ENCODE peak calls at places on chromosome 22, in ten cellular contexts. One of them, this sample, is unnamed. For H3K27me3 and H3K36me3, the result is how much of the 10 kb centered on the place peaks cover.

GRCh38 chr22:37741312-37741795 is 44.5 kb downstream of the TRIOBP start:
- DNase-seq in IMR-90: peak
- DNase-seq in naive thymus-derived CD4-positive, alpha-beta T cell: no peak
- DNase-seq in right atrium auricular region: peak
- DNase-seq in cardiac muscle cell: peak
- DNase-seq in CD8-positive, alpha-beta memory T cell: no peak
- DNase-seq in left ventricle myocardium inferior: peak
- DNase-seq in thoracic aorta: no peak
- DNase-seq in HCT116: no peak
- DNase-seq in Karpas-422: no peak
- DNase-seq in this sample: peak

GRCh38 chr22:27780161-27780575 is 21.4 kb downstream of the MN1 start:
- DNase-seq in left ventricle myocardium inferior: peak
- DNase-seq in right atrium auricular region: peak
- DNase-seq in naive thymus-derived CD4-positive, alpha-beta T cell: no peak
- DNase-seq in thoracic aorta: no peak
- DNase-seq in Karpas-422: no peak
- DNase-seq in cardiac muscle cell: peak
- DNase-seq in CD8-positive, alpha-beta memory T cell: no peak
- DNase-seq in HCT116: no peak
- DNase-seq in IMR-90: no peak
- DNase-seq in this sample: no peak

GRCh38 chr22:34306361-34306760 is 386.1 kb upstream of the LARGE1 start:
- DNase-seq in CD8-positive, alpha-beta memory T cell: no peak
- DNase-seq in right atrium auricular region: no peak
- DNase-seq in thoracic aorta: no peak
- DNase-seq in left ventricle myocardium inferior: no peak
- DNase-seq in HCT116: no peak
- DNase-seq in cardiac muscle cell: no peak
- DNase-seq in naive thymus-derived CD4-positive, alpha-beta T cell: no peak
- DNase-seq in Karpas-422: no peak
- DNase-seq in IMR-90: no peak
- DNase-seq in this sample: no peak

GRCh38 chr22:37747090-37747714 is 50.4 kb downstream of the TRIOBP start:
- DNase-seq in left ventricle myocardium inferior: peak
- DNase-seq in cardiac muscle cell: no peak
- DNase-seq in thoracic aorta: no peak
- DNase-seq in right atrium auricular region: no peak
- DNase-seq in Karpas-422: no peak
- DNase-seq in CD8-positive, alpha-beta memory T cell: no peak
- DNase-seq in HCT116: no peak
- DNase-seq in IMR-90: peak
- DNase-seq in naive thymus-derived CD4-positive, alpha-beta T cell: no peak
- DNase-seq in this sample: no peak

GRCh38 chr22:46537946-46538815 is 761 bp upstream of the CELSR1 start:
- DNase-seq in Karpas-422: no peak
- DNase-seq in cardiac muscle cell: peak
- DNase-seq in naive thymus-derived CD4-positive, alpha-beta T cell: no peak
- DNase-seq in IMR-90: peak
- DNase-seq in left ventricle myocardium inferior: peak
- DNase-seq in right atrium auricular region: no peak
- DNase-seq in CD8-positive, alpha-beta memory T cell: no peak
- DNase-seq in thoracic aorta: no peak
- DNase-seq in HCT116: no peak
- DNase-seq in this sample: no peak

GRCh38 chr22:44710474-44711235 is 8.7 kb downstream of the PRR5 start:
- DNase-seq in thoracic aorta: no peak
- DNase-seq in right atrium auricular region: no peak
- DNase-seq in cardiac muscle cell: no peak
- DNase-seq in left ventricle myocardium inferior: no peak
- DNase-seq in IMR-90: no peak
- DNase-seq in Karpas-422: no peak
- DNase-seq in CD8-positive, alpha-beta memory T cell: peak
- DNase-seq in naive thymus-derived CD4-positive, alpha-beta T cell: no peak
- DNase-seq in HCT116: no peak
- DNase-seq in this sample: no peak

GRCh38 chr22:43099095-43099494 is 9.9 kb upstream of the TTLL1 start:
- DNase-seq in naive thymus-derived CD4-positive, alpha-beta T cell: no peak
- DNase-seq in IMR-90: no peak
- DNase-seq in HCT116: no peak
- DNase-seq in CD8-positive, alpha-beta memory T cell: no peak
- DNase-seq in right atrium auricular region: no peak
- DNase-seq in Karpas-422: no peak
- DNase-seq in left ventricle myocardium inferior: no peak
- DNase-seq in cardiac muscle cell: no peak
- DNase-seq in thoracic aorta: no peak
- DNase-seq in this sample: no peak

GRCh38 chr22:29151316-29151715 is 54.4 kb upstream of the EMID1 start:
- DNase-seq in naive thymus-derived CD4-positive, alpha-beta T cell: no peak
- DNase-seq in HCT116: no peak
- DNase-seq in cardiac muscle cell: no peak
- DNase-seq in left ventricle myocardium inferior: no peak
- DNase-seq in right atrium auricular region: no peak
- DNase-seq in IMR-90: no peak
- DNase-seq in CD8-positive, alpha-beta memory T cell: no peak
- DNase-seq in Karpas-422: no peak
- DNase-seq in thoracic aorta: no peak
- DNase-seq in this sample: no peak

GRCh38 chr22:28600546-28601143 is 79.0 kb downstream of the TTC28 start:
- DNase-seq in HCT116: peak
- DNase-seq in left ventricle myocardium inferior: no peak
- DNase-seq in Karpas-422: peak
- DNase-seq in CD8-positive, alpha-beta memory T cell: peak
- DNase-seq in right atrium auricular region: no peak
- DNase-seq in thoracic aorta: no peak
- DNase-seq in IMR-90: peak
- DNase-seq in cardiac muscle cell: peak
- DNase-seq in naive thymus-derived CD4-positive, alpha-beta T cell: peak
- DNase-seq in this sample: no peak

GRCh38 chr22:17431179-17431578 is 61.9 kb downstream of the CECR2 start:
- DNase-seq in cardiac muscle cell: no peak
- DNase-seq in Karpas-422: no peak
- DNase-seq in right atrium auricular region: no peak
- DNase-seq in IMR-90: no peak
- DNase-seq in naive thymus-derived CD4-positive, alpha-beta T cell: no peak
- DNase-seq in HCT116: no peak
- DNase-seq in CD8-positive, alpha-beta memory T cell: no peak
- DNase-seq in thoracic aorta: no peak
- DNase-seq in left ventricle myocardium inferior: no peak
- DNase-seq in this sample: no peak

GRCh38 chr22:41946360-41947180 is at the start of gene CENPM:
- DNase-seq in IMR-90: peak
- DNase-seq in cardiac muscle cell: peak
- DNase-seq in CD8-positive, alpha-beta memory T cell: peak
- DNase-seq in HCT116: peak
- DNase-seq in naive thymus-derived CD4-positive, alpha-beta T cell: peak
- DNase-seq in thoracic aorta: peak
- DNase-seq in left ventricle myocardium inferior: peak
- DNase-seq in right atrium auricular region: peak
- DNase-seq in Karpas-422: peak
- DNase-seq in this sample: peak

GRCh38 chr22:18044548-18045271 is 20.3 kb upstream of the MICAL3 start:
- DNase-seq in IMR-90: peak
- DNase-seq in right atrium auricular region: no peak
- DNase-seq in naive thymus-derived CD4-positive, alpha-beta T cell: no peak
- DNase-seq in HCT116: no peak
- DNase-seq in left ventricle myocardium inferior: peak
- DNase-seq in Karpas-422: no peak
- DNase-seq in thoracic aorta: no peak
- DNase-seq in CD8-positive, alpha-beta memory T cell: no peak
- DNase-seq in cardiac muscle cell: no peak
- DNase-seq in this sample: peak

GRCh38 chr22:44587911-44588310 is 89.9 kb upstream of the RTL6 start:
- DNase-seq in right atrium auricular region: no peak
- DNase-seq in cardiac muscle cell: no peak
- DNase-seq in naive thymus-derived CD4-positive, alpha-beta T cell: no peak
- DNase-seq in Karpas-422: no peak
- DNase-seq in thoracic aorta: no peak
- DNase-seq in left ventricle myocardium inferior: no peak
- DNase-seq in CD8-positive, alpha-beta memory T cell: no peak
- DNase-seq in IMR-90: no peak
- DNase-seq in HCT116: no peak
- DNase-seq in this sample: no peak

GRCh38 chr22:28822930-28823481 is 22.6 kb upstream of the XBP1 start:
- DNase-seq in right atrium auricular region: no peak
- DNase-seq in cardiac muscle cell: no peak
- DNase-seq in naive thymus-derived CD4-positive, alpha-beta T cell: peak
- DNase-seq in Karpas-422: no peak
- DNase-seq in HCT116: no peak
- DNase-seq in thoracic aorta: no peak
- DNase-seq in left ventricle myocardium inferior: no peak
- DNase-seq in CD8-positive, alpha-beta memory T cell: peak
- DNase-seq in IMR-90: no peak
- DNase-seq in this sample: no peak

GRCh38 chr22:47102081-47102480 is 339.6 kb downstream of the TBC1D22A start:
- DNase-seq in thoracic aorta: no peak
- DNase-seq in cardiac muscle cell: no peak
- DNase-seq in Karpas-422: no peak
- DNase-seq in right atrium auricular region: no peak
- DNase-seq in CD8-positive, alpha-beta memory T cell: no peak
- DNase-seq in left ventricle myocardium inferior: no peak
- DNase-seq in naive thymus-derived CD4-positive, alpha-beta T cell: no peak
- DNase-seq in IMR-90: no peak
- DNase-seq in HCT116: no peak
- DNase-seq in this sample: no peak

GRCh38 chr22:35191412-35191811 is 65.9 kb upstream of the HMGXB4 start:
- DNase-seq in left ventricle myocardium inferior: no peak
- DNase-seq in right atrium auricular region: no peak
- DNase-seq in cardiac muscle cell: no peak
- DNase-seq in CD8-positive, alpha-beta memory T cell: no peak
- DNase-seq in Karpas-422: no peak
- DNase-seq in HCT116: peak
- DNase-seq in IMR-90: peak
- DNase-seq in naive thymus-derived CD4-positive, alpha-beta T cell: no peak
- DNase-seq in thoracic aorta: no peak
- DNase-seq in this sample: no peak

GRCh38 chr22:18950141-18950540 is 14.0 kb upstream of the PRODH start:
- DNase-seq in cardiac muscle cell: no peak
- DNase-seq in right atrium auricular region: no peak
- DNase-seq in HCT116: no peak
- DNase-seq in thoracic aorta: no peak
- DNase-seq in CD8-positive, alpha-beta memory T cell: no peak
- DNase-seq in Karpas-422: no peak
- DNase-seq in naive thymus-derived CD4-positive, alpha-beta T cell: no peak
- DNase-seq in left ventricle myocardium inferior: no peak
- DNase-seq in IMR-90: no peak
- DNase-seq in this sample: peak

DNA sequence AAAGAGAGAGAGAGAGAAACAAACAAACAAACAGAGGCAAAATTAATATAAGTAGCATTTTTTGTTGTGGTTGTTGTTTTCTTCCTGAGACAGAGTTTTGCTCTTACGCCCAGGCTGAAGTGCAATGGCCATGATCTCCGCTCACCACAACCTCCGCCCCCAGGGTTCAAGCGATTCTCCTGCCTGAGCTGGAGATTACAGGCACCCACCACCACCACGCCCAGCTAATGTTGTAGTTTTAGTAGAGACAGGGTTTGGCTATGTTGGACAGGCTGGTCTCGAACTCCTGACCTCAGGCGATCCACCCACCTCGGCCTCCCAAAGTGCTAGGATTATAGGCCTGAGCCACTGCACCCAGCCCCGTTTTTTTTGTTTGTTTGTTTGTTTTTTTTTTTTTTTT is 64.5 kb downstream of the MCHR1 start:
- DNase-seq in right atrium auricular region: no peak
- DNase-seq in naive thymus-derived CD4-positive, alpha-beta T cell: no peak
- DNase-seq in cardiac muscle cell: no peak
- DNase-seq in thoracic aorta: no peak
- DNase-seq in left ventricle myocardium inferior: no peak
- DNase-seq in HCT116: no peak
- DNase-seq in CD8-positive, alpha-beta memory T cell: no peak
- DNase-seq in Karpas-422: no peak
- DNase-seq in IMR-90: no peak
- DNase-seq in this sample: no peak
- H3K27me3 ChIP-seq in right atrium auricular region: under half
- H3K27me3 ChIP-seq in naive thymus-derived CD4-positive, alpha-beta T cell: under half
- H3K27me3 ChIP-seq in cardiac muscle cell: under half
- H3K27me3 ChIP-seq in thoracic aorta: under half
- H3K27me3 ChIP-seq in left ventricle myocardium inferior: under half
- H3K27me3 ChIP-seq in HCT116: under half
- H3K27me3 ChIP-seq in CD8-positive, alpha-beta memory T cell: under half
- H3K27me3 ChIP-seq in Karpas-422: under half
- H3K27me3 ChIP-seq in IMR-90: under half
- H3K27me3 ChIP-seq in this sample: under half

GRCh38 chr22:49650336-49651241 is 177.1 kb downstream of the BRD1 start:
- DNase-seq in Karpas-422: no peak
- DNase-seq in IMR-90: no peak
- DNase-seq in left ventricle myocardium inferior: peak
- DNase-seq in CD8-positive, alpha-beta memory T cell: no peak
- DNase-seq in cardiac muscle cell: no peak
- DNase-seq in naive thymus-derived CD4-positive, alpha-beta T cell: no peak
- DNase-seq in HCT116: no peak
- DNase-seq in thoracic aorta: no peak
- DNase-seq in right atrium auricular region: no peak
- DNase-seq in this sample: peak
- H3K36me3 ChIP-seq in Karpas-422: half or more
- H3K36me3 ChIP-seq in IMR-90: under half
- H3K36me3 ChIP-seq in left ventricle myocardium inferior: under half
- H3K36me3 ChIP-seq in CD8-positive, alpha-beta memory T cell: under half
- H3K36me3 ChIP-seq in cardiac muscle cell: under half
- H3K36me3 ChIP-seq in naive thymus-derived CD4-positive, alpha-beta T cell: under half
- H3K36me3 ChIP-seq in HCT116: under half
- H3K36me3 ChIP-seq in thoracic aorta: under half
- H3K36me3 ChIP-seq in right atrium auricular region: under half
- H3K36me3 ChIP-seq in this sample: under half

GRCh38 chr22:30187726-30188407 is 58.7 kb downstream of the LIF start:
- DNase-seq in CD8-positive, alpha-beta memory T cell: no peak
- DNase-seq in right atrium auricular region: no peak
- DNase-seq in Karpas-422: no peak
- DNase-seq in cardiac muscle cell: no peak
- DNase-seq in HCT116: no peak
- DNase-seq in left ventricle myocardium inferior: no peak
- DNase-seq in IMR-90: peak
- DNase-seq in thoracic aorta: no peak
- DNase-seq in naive thymus-derived CD4-positive, alpha-beta T cell: no peak
- DNase-seq in this sample: no peak
- H3K27me3 ChIP-seq in CD8-positive, alpha-beta memory T cell: under half
- H3K27me3 ChIP-seq in right atrium auricular region: under half
- H3K27me3 ChIP-seq in Karpas-422: under half
- H3K27me3 ChIP-seq in cardiac muscle cell: under half
- H3K27me3 ChIP-seq in HCT116: under half
- H3K27me3 ChIP-seq in left ventricle myocardium inferior: half or more
- H3K27me3 ChIP-seq in IMR-90: under half
- H3K27me3 ChIP-seq in thoracic aorta: under half
- H3K27me3 ChIP-seq in naive thymus-derived CD4-positive, alpha-beta T cell: under half
- H3K27me3 ChIP-seq in this sample: under half

DNA sequence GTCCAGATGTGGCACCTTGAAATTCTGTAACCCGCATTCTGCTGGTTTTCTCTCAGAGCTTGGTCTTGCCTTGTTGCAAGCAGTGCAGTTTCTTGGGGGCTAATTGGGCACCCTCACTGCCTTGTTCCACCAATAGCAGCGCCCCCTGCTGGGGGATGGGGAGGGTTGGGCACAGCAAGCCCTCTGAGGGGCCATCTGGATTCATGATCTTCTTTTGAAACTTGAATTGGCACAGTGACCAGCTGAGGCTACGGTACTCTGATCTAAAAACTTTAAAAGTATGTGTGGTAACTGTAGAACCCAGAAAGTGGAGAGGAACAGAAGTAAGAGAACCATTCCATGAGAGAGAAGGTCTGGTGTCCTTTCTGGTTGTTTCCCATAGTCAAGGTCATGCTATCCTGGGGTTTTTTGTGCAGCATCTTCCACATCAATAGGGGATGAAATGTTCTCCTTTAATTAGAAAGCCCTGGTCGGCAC is 64.2 kb downstream of the MED15 start:
- DNase-seq in HCT116: no peak
- DNase-seq in cardiac muscle cell: peak
- DNase-seq in left ventricle myocardium inferior: peak
- DNase-seq in IMR-90: no peak
- DNase-seq in CD8-positive, alpha-beta memory T cell: peak
- DNase-seq in naive thymus-derived CD4-positive, alpha-beta T cell: peak
- DNase-seq in right atrium auricular region: no peak
- DNase-seq in thoracic aorta: no peak
- DNase-seq in Karpas-422: peak
- DNase-seq in this sample: no peak
- H3K36me3 ChIP-seq in HCT116: under half
- H3K36me3 ChIP-seq in cardiac muscle cell: half or more
- H3K36me3 ChIP-seq in left ventricle myocardium inferior: half or more
- H3K36me3 ChIP-seq in IMR-90: half or more
- H3K36me3 ChIP-seq in CD8-positive, alpha-beta memory T cell: half or more
- H3K36me3 ChIP-seq in naive thymus-derived CD4-positive, alpha-beta T cell: half or more
- H3K36me3 ChIP-seq in right atrium auricular region: half or more
- H3K36me3 ChIP-seq in thoracic aorta: half or more
- H3K36me3 ChIP-seq in Karpas-422: under half
- H3K36me3 ChIP-seq in this sample: under half